ENCODE peak calls at places on chromosomes 11 and 22, in seven cellular contexts. R, C, K, S, Y, D and Z are unnamed samples.

GRCh38 chr22:20787746-20788626 is 14.1 kb downstream of the SERPIND1 start:
- DNase-seq in R (no peak), C (no peak), K (no peak), S (no peak), Y (no peak), D (no peak), Z (no peak)

GRCh38 chr22:33116846-33117547 is 58.8 kb upstream of the SYN3 start:
- DNase-seq in R (no peak), C (no peak), K (no peak), S (no peak), Y (no peak), D (no peak), Z (no peak)

GRCh38 chr11:45885274-45885920 is at the start of gene MAPK8IP1:
- DNase-seq in R (no peak), C (no peak), K (no peak), S (peak; percentile 69), Y (peak; percentile 55), D (peak; percentile 88), Z (peak; percentile 17)

GRCh38 chr11:114774599-114775365 is 96.5 kb downstream of the NXPE2 start:
- DNase-seq in R (no peak), C (no peak), K (peak; percentile 58), S (no peak), Y (no peak), D (peak; percentile 90), Z (no peak)

GRCh38 chr11:105148241-105148640 is 8.7 kb upstream of the CARD18 start:
- DNase-seq in R (peak; percentile 34), C (no peak), K (no peak), S (peak; percentile 43), Y (no peak), D (no peak), Z (no peak)

GRCh38 chr11:107999759-108000455 is 8.8 kb upstream of the CUL5 start:
- DNase-seq in R (peak; percentile 21), C (no peak), K (no peak), S (peak; percentile 14), Y (no peak), D (peak; percentile 96), Z (peak; percentile 21)

GRCh38 chr22:44550666-44551491 is 52.8 kb upstream of the RTL6 start:
- DNase-seq in R (peak; percentile 82), C (peak; percentile 23), K (no peak), S (peak; percentile 96), Y (peak; percentile 82), D (no peak), Z (peak; percentile 95)

GRCh38 chr11:1570531-1570895 is 1.6 kb downstream of the DUSP8 start:
- DNase-seq in R (no peak), C (no peak), K (no peak), S (no peak), Y (peak; percentile 18), D (no peak), Z (no peak)

GRCh38 chr11:102172127-102172848 is 62.0 kb downstream of the YAP1 start:
- DNase-seq in R (peak; percentile 32), C (no peak), K (no peak), S (peak; percentile 58), Y (no peak), D (no peak), Z (peak; percentile 70)

GRCh38 chr22:48892571-48893287 is 934.9 kb downstream of the BRD1 start:
- DNase-seq in R (no peak), C (no peak), K (no peak), S (no peak), Y (no peak), D (no peak), Z (no peak)

GRCh38 chr22:45290410-45290936 is 5.7 kb downstream of the UPK3A start:
- DNase-seq in R (peak; percentile 76), C (peak; percentile 18), K (no peak), S (peak; percentile 93), Y (no peak), D (peak; percentile 40), Z (no peak)

GRCh38 chr11:59261150-59261549 is 48.4 kb upstream of the MPEG1 start:
- DNase-seq in R (no peak), C (no peak), K (no peak), S (no peak), Y (no peak), D (no peak), Z (no peak)

GRCh38 chr11:101870510-101870909 is 44.3 kb upstream of the CEP126 start:
- DNase-seq in R (peak; percentile 61), C (no peak), K (no peak), S (peak; percentile 89), Y (no peak), D (no peak), Z (peak; percentile 57)

GRCh38 chr22:19976671-19977070 is 35.1 kb upstream of the TXNRD2 start:
- DNase-seq in R (no peak), C (no peak), K (no peak), S (no peak), Y (no peak), D (no peak), Z (no peak)

GRCh38 chr11:68506908-68507307 is 46.4 kb downstream of the PPP6R3 start:
- DNase-seq in R (no peak), C (no peak), K (no peak), S (no peak), Y (no peak), D (no peak), Z (no peak)

GRCh38 chr11:72237112-72237931 is 6.7 kb downstream of the PHOX2A start:
- DNase-seq in R (no peak), C (no peak), K (peak; percentile 27), S (no peak), Y (no peak), D (no peak), Z (no peak)

GRCh38 chr11:14642873-14643696 is 519 bp upstream of the PDE3B start:
- DNase-seq in R (no peak), C (no peak), K (no peak), S (peak; percentile 10), Y (no peak), D (peak; percentile 5), Z (no peak)

GRCh38 chr11:110710520-110711381 is 1.5 kb downstream of the ARHGAP20 start:
- DNase-seq in R (no peak), C (no peak), K (peak; percentile 45), S (peak; percentile 71), Y (peak; percentile 55), D (peak; percentile 62), Z (peak; percentile 59)

GRCh38 chr11:119377961-119378667 is 3.4 kb downstream of the USP2 start:
- DNase-seq in R (no peak), C (no peak), K (no peak), S (no peak), Y (no peak), D (no peak), Z (no peak)

GRCh38 chr11:12889243-12889642 is 119.9 kb upstream of the RASSF10 start:
- DNase-seq in R (peak; percentile 43), C (no peak), K (no peak), S (peak; percentile 88), Y (peak; percentile 30), D (no peak), Z (peak; percentile 79)

GRCh38 chr11:67436459-67437081 is 912 bp downstream of the PTPRCAP start:
- DNase-seq in R (no peak), C (no peak), K (no peak), S (peak; percentile 28), Y (peak; percentile 55), D (peak; percentile 86), Z (no peak)

GRCh38 chr11:67434395-67434881 is 3.0 kb downstream of the PTPRCAP start:
- DNase-seq in R (no peak), C (no peak), K (no peak), S (no peak), Y (no peak), D (no peak), Z (no peak)

GRCh38 chr11:67437082-67437821 is at the start of gene PTPRCAP:
- DNase-seq in R (no peak), C (no peak), K (no peak), S (no peak), Y (no peak), D (peak; percentile 62), Z (no peak)

GRCh38 chr11:67435031-67435726 is 2.3 kb downstream of the PTPRCAP start:
- DNase-seq in R (no peak), C (no peak), K (no peak), S (no peak), Y (no peak), D (no peak), Z (no peak)

DNA sequence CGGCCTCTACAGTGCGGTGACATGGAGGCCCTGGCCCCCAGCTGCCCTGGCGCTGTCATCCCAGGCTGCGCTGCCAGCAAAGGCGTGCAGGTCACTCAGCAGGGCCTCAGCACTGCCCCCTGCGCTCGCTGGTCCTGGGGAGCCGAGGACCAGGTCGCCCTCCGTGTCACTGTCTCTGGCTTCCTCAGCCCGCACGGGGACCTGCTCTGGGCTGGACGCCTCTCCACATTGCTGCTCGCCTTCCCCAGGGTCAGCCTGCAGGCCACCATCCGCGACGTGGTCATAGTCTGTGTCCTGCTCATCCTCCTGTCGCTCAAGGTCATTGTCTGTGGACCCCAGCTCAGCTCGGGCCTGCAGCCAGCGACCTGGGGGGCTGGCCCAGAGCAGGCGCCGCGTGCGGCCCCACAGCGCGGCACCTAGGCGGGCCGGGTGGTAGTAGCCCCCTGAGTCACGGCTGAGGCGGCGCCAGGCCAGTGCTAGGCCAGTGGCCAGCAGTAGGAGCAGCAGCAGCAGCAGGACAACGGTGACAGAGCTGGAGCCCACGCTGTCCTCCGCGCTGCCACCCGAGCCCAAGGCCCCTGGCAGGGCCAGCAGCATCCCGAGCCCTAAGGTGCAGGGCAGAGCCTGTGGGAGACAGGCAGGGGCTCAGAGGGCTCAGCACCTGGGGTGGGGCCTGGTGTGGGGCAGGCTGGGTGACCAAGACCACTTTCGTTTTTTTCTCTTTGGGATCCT is 1.6 kb downstream of the PTPRCAP start:
- DNase-seq in R (no peak), C (no peak), K (no peak), S (no peak), Y (no peak), D (no peak), Z (no peak)
- H3K4me3 ChIP-seq in R (no peak overlapping the region), C (no peak overlapping the region), K (no peak overlapping the region), S (no peak overlapping the region), Y (no peak overlapping the region), D (no peak overlapping the region), Z (no peak overlapping the region)

GRCh38 chr11:3381794-3382193 is 2.8 kb upstream of the ZNF195 start:
- DNase-seq in R (no peak), C (no peak), K (no peak), S (no peak), Y (no peak), D (peak; percentile 45), Z (no peak)
- TF ChIP-seq CTCF in R (no peak), C (no peak), K (no peak), S (no peak), Y (no peak), D (no peak), Z (no peak)

DNA sequence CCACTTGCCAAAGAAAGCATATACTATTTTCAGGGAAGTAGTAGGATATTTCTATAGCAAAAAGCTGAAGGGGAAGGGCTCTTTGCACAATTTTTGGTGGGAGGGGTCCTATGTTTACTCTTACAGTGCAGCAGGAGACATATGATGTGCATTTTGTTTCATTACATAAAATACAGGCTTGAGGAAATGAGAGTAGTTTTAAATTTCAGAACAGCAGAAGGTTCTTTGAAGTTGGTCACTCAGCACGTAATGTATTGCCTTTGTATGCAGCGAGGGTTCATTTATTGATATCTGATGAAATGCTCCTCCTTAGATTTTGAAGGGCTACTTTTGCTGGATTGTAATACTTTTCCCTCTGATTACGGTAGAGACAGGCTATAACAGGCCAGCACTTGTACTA is 3.1 kb upstream of the PIK3IP1 start:
- DNase-seq in R (no peak), C (no peak), K (no peak), S (no peak), Y (no peak), D (no peak), Z (no peak)
- H3K4me3 ChIP-seq in R (no peak overlapping the region), C (no peak overlapping the region), K (no peak overlapping the region), S (no peak overlapping the region), Y (no peak overlapping the region), D (no peak overlapping the region), Z (no peak overlapping the region)

GRCh38 chr11:41206388-41206787 is 253.1 kb downstream of the LRRC4C start:
- DNase-seq in R (no peak), C (no peak), K (no peak), S (no peak), Y (no peak), D (peak; percentile 8), Z (no peak)

GRCh38 chr11:41201156-41201555 is 258.3 kb downstream of the LRRC4C start:
- DNase-seq in R (no peak), C (no peak), K (no peak), S (peak; percentile 5), Y (no peak), D (peak; percentile 88), Z (no peak)
- TF ChIP-seq CTCF in R (peak; percentile 60), C (peak; percentile 68), K (peak; percentile 78), S (no peak), Y (no peak), D (peak; percentile 79), Z (no peak)